ENCODE peak calls at places on chromosome 1, in four cellular contexts. C is NCI-H748 treated with DMSO at 0.1 percent for 48 hours, J is cardiac fibroblast, P is activated T-helper 1 cell treated with Interleukin-2 at 50 U/mL for 16 hours. K is an unnamed sample.

GRCh38 chr1:203040518-203041275 is 14.4 kb downstream of the PPFIA4 start:
- DNase-seq in C (no peak), J (no peak), P (no peak), K (no peak)

GRCh38 chr1:75203415-75204277 is 69.5 kb downstream of the LHX8 start:
- DNase-seq in J (peak), C (peak), P (no peak), K (no peak)

GRCh38 chr1:216805233-216805632 is 82.0 kb upstream of the ESRRG start:
- DNase-seq in C (no peak), P (no peak), J (no peak), K (no peak)

GRCh38 chr1:1402081-1402900 is 3.2 kb upstream of the CCNL2 start:
- DNase-seq in C (no peak), J (peak), P (no peak), K (no peak)

GRCh38 chr1:40477680-40478057 is 579 bp downstream of the ZFP69 start:
- DNase-seq in J (peak), P (no peak), C (peak), K (no peak)

GRCh38 chr1:29579821-29580425 is 343.6 kb downstream of the PTPRU start:
- DNase-seq in J (peak), C (no peak), P (no peak), K (no peak)

GRCh38 chr1:155064109-155064812 is 721 bp downstream of the EFNA4 start:
- DNase-seq in P (no peak), J (peak), C (no peak), K (no peak)

GRCh38 chr1:51567653-51568052 is 48.6 kb upstream of the EPS15 start:
- DNase-seq in C (no peak), J (peak), P (no peak), K (no peak)

GRCh38 chr1:76668046-76668445 is 199.2 kb upstream of the ST6GALNAC5 start:
- DNase-seq in C (no peak), J (no peak), P (no peak), K (no peak)

GRCh38 chr1:115976062-115976899 is at the start of gene SLC22A15:
- DNase-seq in P (peak), J (peak), C (peak), K (peak)

K was measured in activated B cell treated with CpG ODN at 0.5 μM for 24 hours.